ENCODE peak calls at places on chromosomes 2 and 18, in five cellular contexts. M is CD4-positive, alpha-beta T cell; J is thoracic aorta; P is Peyer's patch; N is sigmoid colon. X is an unnamed sample.

GRCh38 chr18:8084160-8084559 is 517.0 kb downstream of the PTPRM start:
- DNase-seq in M (no peak), J (no peak), P (no peak), N (no peak), X (peak; percentile 90)

GRCh38 chr2:139790807-139791206 is 1010.6 kb upstream of the NXPH2 start:
- DNase-seq in M (no peak), J (no peak), P (no peak), N (no peak), X (no peak)

GRCh38 chr18:61546598-61546997 is 213.4 kb downstream of the CDH20 start:
- DNase-seq in M (no peak), J (no peak), P (no peak), N (no peak), X (no peak)

GRCh38 chr2:172655091-172655837 is 80.4 kb upstream of the RAPGEF4 start:
- DNase-seq in M (no peak), J (no peak), P (no peak), N (no peak), X (no peak)

GRCh38 chr2:127685410-127686110 is 10.2 kb upstream of the LIMS2 start:
- DNase-seq in M (no peak), J (no peak), P (no peak), N (peak; percentile 54), X (no peak)

GRCh38 chr2:192749606-192750200 is 555.0 kb upstream of the TMEFF2 start:
- DNase-seq in M (no peak), J (no peak), P (no peak), N (no peak), X (peak; percentile 48)

GRCh38 chr18:76823574-76823973 is 1.2 kb downstream of the ZNF236 start:
- DNase-seq in M (no peak), J (no peak), P (peak; percentile 55), N (peak; percentile 65), X (peak; percentile 82)

GRCh38 chr2:188399159-188399558 is 107.5 kb downstream of the GULP1 start:
- DNase-seq in M (no peak), J (no peak), P (no peak), N (no peak), X (peak; percentile 74)

GRCh38 chr18:11657152-11657551 is 31.9 kb upstream of the GNAL start:
- DNase-seq in M (no peak), J (no peak), P (no peak), N (no peak), X (no peak)

GRCh38 chr18:3002766-3003165 is 10.2 kb downstream of the LPIN2 start:
- DNase-seq in M (no peak), J (no peak), P (no peak), N (no peak), X (no peak)

GRCh38 chr18:48139427-48140347 is 209.2 kb upstream of the SMAD2 start:
- DNase-seq in M (no peak), J (no peak), P (peak; percentile 90), N (peak; percentile 33), X (no peak)

GRCh38 chr18:5057348-5058012 is 139.6 kb downstream of the AKAIN1 start:
- DNase-seq in M (peak; percentile 26), J (no peak), P (no peak), N (peak; percentile 69), X (peak; percentile 88)

GRCh38 chr18:75544051-75544481 is 116.6 kb upstream of the SMIM21 start:
- DNase-seq in M (no peak), J (no peak), P (no peak), N (no peak), X (no peak)

GRCh38 chr18:79681484-79682387 is 2.1 kb downstream of the CTDP1 start:
- DNase-seq in M (peak; percentile 50), J (no peak), P (no peak), N (no peak), X (peak; percentile 33)

GRCh38 chr2:47226124-47227040 is 71.3 kb upstream of the STPG4 start:
- DNase-seq in M (no peak), J (no peak), P (no peak), N (no peak), X (no peak)

GRCh38 chr2:74552914-74553811 is 579 bp downstream of the LOXL3 start:
- DNase-seq in M (no peak), J (no peak), P (no peak), N (peak; percentile 75), X (peak; percentile 82)

GRCh38 chr2:177753682-177754475 is 318.7 kb downstream of the PDE11A start:
- DNase-seq in M (no peak), J (peak; percentile 16), P (peak; percentile 53), N (peak; percentile 87), X (peak; percentile 81)

GRCh38 chr2:224369028-224369632 is 32.8 kb downstream of the FAM124B start:
- DNase-seq in M (no peak), J (no peak), P (no peak), N (no peak), X (peak; percentile 53)

GRCh38 chr2:47072728-47073191 is 82.3 kb downstream of the STPG4 start:
- DNase-seq in M (no peak), J (no peak), P (no peak), N (no peak), X (no peak)

GRCh38 chr2:224284134-224284946 is 117.6 kb downstream of the FAM124B start:
- DNase-seq in M (no peak), J (no peak), P (no peak), N (no peak), X (peak; percentile 73)

GRCh38 chr2:230226090-230226551 is 585 bp downstream of the SP140 start:
- DNase-seq in M (no peak), J (no peak), P (no peak), N (no peak), X (no peak)

GRCh38 chr2:8122506-8122898 is 559.4 kb upstream of the ID2 start:
- DNase-seq in M (no peak), J (no peak), P (no peak), N (no peak), X (no peak)

GRCh38 chr2:39666489-39667141 is 898 bp downstream of the TMEM178A start:
- DNase-seq in M (no peak), J (no peak), P (no peak), N (no peak), X (peak; percentile 70)

GRCh38 chr2:17538844-17539554 is 1.5 kb upstream of the VSNL1 start:
- DNase-seq in M (no peak), J (no peak), P (peak; percentile 53), N (peak; percentile 77), X (peak; percentile 88)

GRCh38 chr2:215904101-215904500 is 109.2 kb downstream of the MREG start:
- DNase-seq in M (no peak), J (no peak), P (no peak), N (no peak), X (no peak)

GRCh38 chr2:109702250-109702985 is 88.3 kb downstream of the SOWAHC start:
- DNase-seq in M (no peak), J (no peak), P (no peak), N (peak; percentile 19), X (no peak)

GRCh38 chr2:113877651-113878594 is 12.0 kb upstream of the ACTR3 start:
- DNase-seq in M (no peak), J (no peak), P (no peak), N (no peak), X (no peak)

GRCh38 chr18:6776193-6776592 is 46.7 kb downstream of the ARHGAP28 start:
- DNase-seq in M (no peak), J (no peak), P (no peak), N (no peak), X (no peak)

GRCh38 chr2:155310589-155310988 is 612.1 kb downstream of the KCNJ3 start:
- DNase-seq in M (no peak), J (no peak), P (no peak), N (no peak), X (no peak)

GRCh38 chr2:63628543-63628942 is 39.8 kb downstream of the MDH1 start:
- DNase-seq in M (no peak), J (no peak), P (no peak), N (no peak), X (no peak)

GRCh38 chr2:237862528-237862895 is 3.1 kb downstream of the RAMP1 start:
- DNase-seq in M (no peak), J (no peak), P (no peak), N (peak; percentile 67), X (no peak)
- H3K27me3 ChIP-seq in M (peaks cover 45% of the 10 kb centered on the region), J (no peaks in the 10 kb centered on the region), P (no peaks in the 10 kb centered on the region), N (no peaks in the 10 kb centered on the region), X (peaks cover 33% of the 10 kb centered on the region)

GRCh38 chr2:9250498-9251153 is 44.0 kb downstream of the ASAP2 start:
- DNase-seq in M (no peak), J (no peak), P (no peak), N (no peak), X (no peak)

GRCh38 chr2:9249036-9249800 is 42.6 kb downstream of the ASAP2 start:
- DNase-seq in M (no peak), J (no peak), P (no peak), N (no peak), X (no peak)

GRCh38 chr2:9250091-9250490 is 43.5 kb downstream of the ASAP2 start:
- DNase-seq in M (no peak), J (no peak), P (no peak), N (no peak), X (no peak)

GRCh38 chr2:9252002-9252357 is 45.4 kb downstream of the ASAP2 start:
- DNase-seq in M (no peak), J (no peak), P (no peak), N (no peak), X (no peak)

DNA sequence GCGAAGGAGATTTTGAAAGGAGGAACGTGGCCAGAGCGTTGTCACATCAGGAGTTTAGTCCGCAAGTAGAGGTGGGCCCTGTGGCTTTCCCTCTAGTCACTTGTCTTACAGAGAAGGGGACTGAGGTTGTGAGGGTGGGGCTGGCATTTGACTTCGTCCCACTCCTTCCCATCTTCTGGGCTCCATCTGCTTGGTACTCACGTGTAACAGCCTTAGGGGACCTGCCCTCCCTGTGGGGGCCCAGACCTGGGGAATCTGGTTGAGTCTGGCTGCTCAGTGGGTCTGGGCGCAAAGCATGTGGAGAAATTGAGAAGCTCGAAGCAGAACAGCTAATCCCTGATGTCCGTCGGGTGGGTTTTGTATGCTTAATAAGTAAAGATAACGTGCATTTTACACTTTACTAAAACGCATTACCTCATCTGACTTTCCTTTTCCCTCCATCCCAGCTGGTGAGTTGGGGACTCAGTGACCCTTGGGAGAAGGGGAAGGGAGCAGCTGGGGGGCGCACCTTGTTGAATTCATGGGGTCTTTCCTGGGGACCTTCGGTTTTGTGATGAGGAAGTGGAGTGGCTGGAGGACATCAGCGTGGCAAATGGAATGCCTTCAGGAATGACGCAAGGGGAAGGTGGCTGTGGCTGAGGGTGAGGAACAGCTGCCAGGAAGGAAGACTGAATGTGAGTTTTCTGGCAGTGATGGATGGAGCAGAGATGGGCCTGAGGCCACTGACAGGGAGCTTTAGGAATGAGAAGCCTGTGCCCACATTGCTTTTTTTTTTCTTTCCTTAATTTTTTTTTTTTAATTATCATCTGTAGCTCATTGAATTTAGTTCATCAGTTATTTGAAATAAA is 44.8 kb downstream of the ASAP2 start:
- DNase-seq in M (no peak), J (no peak), P (no peak), N (no peak), X (no peak)
- H3K27ac ChIP-seq in M (no peak overlapping the region), J (peak overlapping the region; percentile 73), P (peak overlapping the region; percentile 27), N (peak overlapping the region; percentile 39), X (peak overlapping the region; percentile 64)

DNA sequence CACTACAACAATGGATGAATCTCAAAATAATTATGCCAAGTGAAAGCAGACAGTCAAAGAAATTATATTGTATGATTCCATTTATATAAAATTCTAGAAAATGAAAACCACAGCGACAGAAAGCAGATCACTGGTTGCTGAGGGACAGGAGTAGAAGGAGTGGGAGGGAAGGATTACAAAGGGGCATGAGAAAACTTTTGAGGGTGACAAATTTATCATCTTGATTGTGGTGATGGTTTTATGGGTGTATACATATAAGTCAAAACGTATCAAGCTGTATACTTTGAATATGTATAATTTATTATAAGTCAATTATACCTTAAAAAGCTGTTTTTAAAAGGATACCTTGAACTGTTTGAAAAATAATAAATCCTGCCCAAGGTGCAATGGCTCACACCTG is 27.7 kb downstream of the ATF2 start:
- DNase-seq in M (no peak), J (no peak), P (no peak), N (no peak), X (no peak)
- H3K27me3 ChIP-seq in M (no peaks in the 10 kb centered on the region), J (no peaks in the 10 kb centered on the region), P (no peaks in the 10 kb centered on the region), N (no peaks in the 10 kb centered on the region), X (no peaks in the 10 kb centered on the region)

GRCh38 chr18:62651276-62652031 is 63.9 kb upstream of the PHLPP1 start:
- DNase-seq in M (no peak), J (no peak), P (no peak), N (no peak), X (no peak)
- H3K27ac ChIP-seq in M (no peak overlapping the region), J (no peak overlapping the region), P (no peak overlapping the region), N (no peak overlapping the region), X (no peak overlapping the region)